ENCODE peak calls at places on chromosomes 5 and 9, in five cellular contexts. One of them, this sample, is unnamed.

GRCh38 chr9:88682431-88682831 is 147.5 kb downstream of the NXNL2 start:
- DNase-seq in non-pigmented ciliary epithelial cell: no peak
- DNase-seq in stimulated activated naive CD4-positive, alpha-beta T cell: no peak
- DNase-seq in stimulated activated CD4-positive, alpha-beta T cell treated with anti-CD3 and anti-CD28 coated beads, Interleukin-4, amount 100 ng/mL, for 24 hours: no peak
- DNase-seq in activated naive CD8-positive, alpha-beta T cell treated with anti-CD3 and anti-CD28 coated beads, Interleukin-2, amount 50 U/mL, for 16 hours: no peak
- DNase-seq in this sample: no peak

GRCh38 chr5:1815881-1816292 is 14.7 kb downstream of the NDUFS6 start:
- DNase-seq in stimulated activated naive CD4-positive, alpha-beta T cell: no peak
- DNase-seq in activated naive CD8-positive, alpha-beta T cell treated with anti-CD3 and anti-CD28 coated beads, Interleukin-2, amount 50 U/mL, for 16 hours: no peak
- DNase-seq in non-pigmented ciliary epithelial cell: no peak
- DNase-seq in stimulated activated CD4-positive, alpha-beta T cell treated with anti-CD3 and anti-CD28 coated beads, Interleukin-4, amount 100 ng/mL, for 24 hours: no peak
- DNase-seq in this sample: no peak

GRCh38 chr9:76644647-76645250 is 119.5 kb upstream of the PCA3 start:
- DNase-seq in non-pigmented ciliary epithelial cell: no peak
- DNase-seq in activated naive CD8-positive, alpha-beta T cell treated with anti-CD3 and anti-CD28 coated beads, Interleukin-2, amount 50 U/mL, for 16 hours: no peak
- DNase-seq in stimulated activated CD4-positive, alpha-beta T cell treated with anti-CD3 and anti-CD28 coated beads, Interleukin-4, amount 100 ng/mL, for 24 hours: no peak
- DNase-seq in stimulated activated naive CD4-positive, alpha-beta T cell: no peak
- DNase-seq in this sample: no peak

GRCh38 chr9:126126012-126126411 is 200.6 kb upstream of the MVB12B start:
- DNase-seq in non-pigmented ciliary epithelial cell: no peak
- DNase-seq in activated naive CD8-positive, alpha-beta T cell treated with anti-CD3 and anti-CD28 coated beads, Interleukin-2, amount 50 U/mL, for 16 hours: no peak
- DNase-seq in stimulated activated naive CD4-positive, alpha-beta T cell: no peak
- DNase-seq in stimulated activated CD4-positive, alpha-beta T cell treated with anti-CD3 and anti-CD28 coated beads, Interleukin-4, amount 100 ng/mL, for 24 hours: no peak
- DNase-seq in this sample: no peak

GRCh38 chr9:20563917-20564316 is 58.4 kb downstream of the MLLT3 start:
- DNase-seq in non-pigmented ciliary epithelial cell: no peak
- DNase-seq in stimulated activated naive CD4-positive, alpha-beta T cell: no peak
- DNase-seq in stimulated activated CD4-positive, alpha-beta T cell treated with anti-CD3 and anti-CD28 coated beads, Interleukin-4, amount 100 ng/mL, for 24 hours: no peak
- DNase-seq in activated naive CD8-positive, alpha-beta T cell treated with anti-CD3 and anti-CD28 coated beads, Interleukin-2, amount 50 U/mL, for 16 hours: no peak
- DNase-seq in this sample: no peak

GRCh38 chr5:149537374-149537959 is 13.8 kb downstream of the CSNK1A1 start:
- DNase-seq in stimulated activated CD4-positive, alpha-beta T cell treated with anti-CD3 and anti-CD28 coated beads, Interleukin-4, amount 100 ng/mL, for 24 hours: no peak
- DNase-seq in non-pigmented ciliary epithelial cell: no peak
- DNase-seq in activated naive CD8-positive, alpha-beta T cell treated with anti-CD3 and anti-CD28 coated beads, Interleukin-2, amount 50 U/mL, for 16 hours: no peak
- DNase-seq in stimulated activated naive CD4-positive, alpha-beta T cell: no peak
- DNase-seq in this sample: no peak

GRCh38 chr9:75715360-75715759 is 175.1 kb upstream of the PCSK5 start:
- DNase-seq in activated naive CD8-positive, alpha-beta T cell treated with anti-CD3 and anti-CD28 coated beads, Interleukin-2, amount 50 U/mL, for 16 hours: no peak
- DNase-seq in non-pigmented ciliary epithelial cell: no peak
- DNase-seq in stimulated activated naive CD4-positive, alpha-beta T cell: no peak
- DNase-seq in stimulated activated CD4-positive, alpha-beta T cell treated with anti-CD3 and anti-CD28 coated beads, Interleukin-4, amount 100 ng/mL, for 24 hours: no peak
- DNase-seq in this sample: no peak

GRCh38 chr9:928363-929042 is 48.0 kb upstream of the DMRT3 start:
- DNase-seq in activated naive CD8-positive, alpha-beta T cell treated with anti-CD3 and anti-CD28 coated beads, Interleukin-2, amount 50 U/mL, for 16 hours: no peak
- DNase-seq in non-pigmented ciliary epithelial cell: no peak
- DNase-seq in stimulated activated CD4-positive, alpha-beta T cell treated with anti-CD3 and anti-CD28 coated beads, Interleukin-4, amount 100 ng/mL, for 24 hours: no peak
- DNase-seq in stimulated activated naive CD4-positive, alpha-beta T cell: no peak
- DNase-seq in this sample: no peak

This sample was measured in naive thymus-derived CD8-positive, alpha-beta T cell.